ENCODE peak calls at places on chromosome 20, in four cellular contexts. S is neuronal stem cell, V is H9, X is H1. Q is an unnamed sample.

GRCh38 chr20:15446373-15446772 is 1109.0 kb upstream of the FLRT3 start:
- DNase-seq in X (no peak), V (no peak), S (no peak), Q (peak)

GRCh38 chr20:10651227-10651990 is 22.4 kb downstream of the JAG1 start:
- DNase-seq in S (no peak), X (no peak), V (no peak), Q (peak)

GRCh38 chr20:38685853-38686473 is 38.3 kb upstream of the SLC32A1 start:
- DNase-seq in X (peak), V (peak), S (peak), Q (peak)

GRCh38 chr20:17902531-17903083 is 66.0 kb downstream of the SNX5 start:
- DNase-seq in V (no peak), X (no peak), S (no peak), Q (no peak)

GRCh38 chr20:43969501-43969900 is 54.8 kb downstream of the TOX2 start:
- DNase-seq in S (no peak), X (no peak), V (no peak), Q (no peak)

GRCh38 chr20:57473246-57474042 is 51.5 kb downstream of the CTCFL start:
- DNase-seq in V (no peak), S (no peak), X (no peak), Q (no peak)

GRCh38 chr20:58553841-58554240 is 38.6 kb upstream of the APCDD1L start:
- DNase-seq in X (no peak), S (no peak), V (peak), Q (no peak)

GRCh38 chr20:438581-439469 is 23.5 kb downstream of the TBC1D20 start:
- DNase-seq in V (no peak), S (no peak), X (no peak), Q (no peak)

GRCh38 chr20:21767739-21768223 is 62.3 kb downstream of the PAX1 start:
- DNase-seq in V (peak), X (peak), S (peak), Q (no peak)

GRCh38 chr20:35771689-35772562 is at the start of gene PHF20:
- DNase-seq in X (peak), S (peak), V (peak), Q (peak)
- H2BK15ac ChIP-seq in X (peak), S (no peak), V (no peak), Q (no peak)

GRCh38 chr20:45338121-45339030 is 9.8 kb downstream of the SDC4 start:
- DNase-seq in X (no peak), V (no peak), S (no peak), Q (peak)
- H2BK12ac ChIP-seq in X (peak), V (no peak), S (no peak), Q (peak)

DNA sequence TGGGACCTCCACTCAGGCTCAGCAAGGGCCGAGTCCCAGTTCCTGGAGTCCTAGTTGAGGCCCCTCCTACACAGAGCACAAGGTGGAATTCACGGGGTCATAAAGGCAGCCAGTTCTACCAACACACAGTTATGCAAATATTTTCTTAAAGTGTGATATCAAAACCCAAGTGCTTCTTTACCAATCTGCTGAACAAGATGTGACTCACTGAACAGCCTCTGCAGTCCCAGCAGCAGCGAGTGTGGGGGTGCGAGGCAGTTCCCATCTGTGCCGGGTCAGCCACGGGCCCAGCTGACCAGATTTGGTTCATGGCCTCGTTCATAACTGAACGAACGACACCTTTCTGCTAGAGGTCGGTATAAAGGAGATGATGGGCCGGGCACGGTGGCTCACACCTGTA is 4.5 kb upstream of the TCEA2 start:
- DNase-seq in S (no peak), V (no peak), X (no peak), Q (no peak)
- H3K27ac ChIP-seq in S (no peak), V (no peak), X (no peak), Q (peak)

GRCh38 chr20:63235399-63235983 is at the start of gene BIRC7:
- DNase-seq in X (no peak), S (no peak), V (no peak), Q (peak)
- H2BK15ac ChIP-seq in X (peak), S (peak), V (no peak), Q (peak)

GRCh38 chr20:13101276-13101675 is 92.5 kb downstream of the SPTLC3 start:
- DNase-seq in V (no peak), S (no peak), X (no peak), Q (peak)
- H2BK12ac ChIP-seq in V (no peak), S (no peak), X (no peak), Q (no peak)

DNA sequence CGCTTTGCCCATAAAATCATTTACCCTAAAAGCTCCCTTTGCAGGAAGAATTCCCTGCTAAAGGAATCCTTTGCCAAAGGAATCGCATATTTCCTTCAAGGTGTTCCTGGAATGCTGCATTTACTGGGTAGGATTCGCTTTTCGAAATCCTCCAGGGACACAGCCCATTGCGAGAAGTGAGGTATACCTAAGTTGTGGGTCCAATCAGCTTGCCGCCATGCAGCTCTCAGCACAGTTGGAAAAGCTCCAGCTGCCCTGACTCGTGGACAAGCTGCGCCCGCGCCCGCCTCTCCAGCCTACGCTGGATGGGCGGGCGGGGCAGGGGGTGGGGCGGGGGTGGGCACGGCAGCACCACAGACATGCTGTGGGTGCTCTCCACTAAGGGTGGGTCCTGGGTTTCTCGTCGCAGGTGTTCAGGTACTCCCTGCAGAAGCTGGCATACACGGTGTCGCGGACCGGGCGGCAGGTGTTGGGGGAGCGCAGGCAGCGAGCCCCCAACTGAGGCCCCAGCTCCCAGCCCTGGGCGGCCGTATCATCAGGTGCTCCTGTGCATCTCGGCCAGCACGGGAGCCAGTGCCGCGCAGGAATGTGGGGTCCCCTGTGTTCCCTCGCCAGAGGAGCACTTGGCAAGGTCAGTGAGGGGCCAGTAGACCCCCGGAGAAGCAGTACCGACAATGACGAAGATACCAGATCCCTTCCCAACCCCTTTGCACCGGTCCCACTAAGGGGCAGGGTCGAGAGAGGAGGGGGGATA is 1.4 kb downstream of the NNAT start:
- DNase-seq in S (no peak), V (peak), X (peak), Q (peak)
- H3K27ac ChIP-seq in S (no peak), V (no peak), X (no peak), Q (no peak)

GRCh38 chr20:51763965-51764602 is 4.1 kb downstream of the ATP9A start:
- DNase-seq in X (no peak), V (no peak), S (no peak), Q (peak)
- H2BK15ac ChIP-seq in X (no peak), V (no peak), S (no peak), Q (no peak)

Q was measured in mesenchymal stem cell.